ENCODE peak calls at places on chromosome 13, in five cellular contexts. G is upper lobe of left lung, Y is HCT116, T is body of pancreas, B is K562. U is an unnamed sample.

GRCh38 chr13:99000137-99000536 is 22.3 kb upstream of the DOCK9 start:
- DNase-seq in G (no peak), Y (no peak), T (no peak), B (no peak), U (no peak)

GRCh38 chr13:52933547-52934167 is 85.2 kb upstream of the PCDH8 start:
- DNase-seq in G (peak; percentile 53), Y (no peak), T (no peak), B (no peak), U (no peak)

GRCh38 chr13:50995870-50996269 is 86.3 kb downstream of the RNASEH2B start:
- DNase-seq in G (no peak), Y (no peak), T (no peak), B (no peak), U (no peak)

GRCh38 chr13:24502567-24503375 is 9.8 kb downstream of the PARP4 start:
- DNase-seq in G (no peak), Y (peak; percentile 29), T (no peak), B (peak; percentile 55), U (no peak)

GRCh38 chr13:105920375-105920774 is 615.1 kb downstream of the EFNB2 start:
- DNase-seq in G (no peak), Y (peak; percentile 78), T (no peak), B (no peak), U (no peak)

GRCh38 chr13:113420833-113421600 is 32.3 kb downstream of the ADPRHL1 start:
- DNase-seq in G (peak; percentile 76), Y (no peak), T (no peak), B (peak; percentile 40), U (no peak)

GRCh38 chr13:49046002-49046401 is 70.3 kb downstream of the FNDC3A start:
- DNase-seq in G (no peak), Y (no peak), T (no peak), B (no peak), U (no peak)

GRCh38 chr13:112807653-112808376 is 118.0 kb downstream of the ATP11A start:
- DNase-seq in G (peak; percentile 61), Y (no peak), T (no peak), B (no peak), U (no peak)

GRCh38 chr13:75931116-75931515 is 295.0 kb downstream of the LMO7 start:
- DNase-seq in G (no peak), Y (no peak), T (no peak), B (no peak), U (no peak)

GRCh38 chr13:30366083-30366482 is 56.2 kb upstream of the UBE2L5 start:
- DNase-seq in G (no peak), Y (no peak), T (no peak), B (no peak), U (no peak)

GRCh38 chr13:105050696-105051095 is 1484.8 kb downstream of the EFNB2 start:
- DNase-seq in G (no peak), Y (no peak), T (no peak), B (no peak), U (no peak)

GRCh38 chr13:104086205-104086604 is 1020.0 kb upstream of the SLC10A2 start:
- DNase-seq in G (no peak), Y (no peak), T (no peak), B (no peak), U (no peak)

GRCh38 chr13:48857576-48857975 is 118.1 kb upstream of the FNDC3A start:
- DNase-seq in G (no peak), Y (no peak), T (no peak), B (no peak), U (no peak)

GRCh38 chr13:50015750-50016149 is 506 bp downstream of the KCNRG start:
- DNase-seq in G (no peak), Y (no peak), T (no peak), B (no peak), U (no peak)

GRCh38 chr13:92954746-92955145 is 271.9 kb upstream of the GPC6 start:
- DNase-seq in G (no peak), Y (no peak), T (no peak), B (no peak), U (no peak)

GRCh38 chr13:24995225-24995804 is 100.6 kb upstream of the PABPC3 start:
- DNase-seq in G (no peak), Y (peak; percentile 77), T (peak; percentile 60), B (peak; percentile 81), U (peak; percentile 16)

GRCh38 chr13:48648446-48648845 is 5.3 kb upstream of the CYSLTR2 start:
- DNase-seq in G (no peak), Y (no peak), T (no peak), B (no peak), U (no peak)

GRCh38 chr13:114066956-114067355 is 65.5 kb downstream of the RASA3 start:
- DNase-seq in G (peak; percentile 55), Y (no peak), T (no peak), B (no peak), U (no peak)

GRCh38 chr13:100440756-100441421 is 147.7 kb downstream of the GGACT start:
- DNase-seq in G (no peak), Y (no peak), T (no peak), B (no peak), U (no peak)

GRCh38 chr13:93522486-93522885 is 295.9 kb downstream of the GPC6 start:
- DNase-seq in G (no peak), Y (no peak), T (no peak), B (no peak), U (no peak)

GRCh38 chr13:33740134-33740538 is 77.8 kb upstream of the RFC3 start:
- DNase-seq in G (no peak), Y (no peak), T (no peak), B (no peak), U (no peak)

GRCh38 chr13:26342898-26343297 is 89.0 kb downstream of the CDK8 start:
- DNase-seq in G (no peak), Y (no peak), T (no peak), B (peak; percentile 30), U (no peak)

GRCh38 chr13:113187905-113188595 is 20.4 kb downstream of the PCID2 start:
- DNase-seq in G (no peak), Y (no peak), T (no peak), B (no peak), U (no peak)

GRCh38 chr13:23159587-23160240 is 21.1 kb upstream of the SGCG start:
- DNase-seq in G (peak; percentile 80), Y (no peak), T (no peak), B (no peak), U (no peak)

GRCh38 chr13:96003304-96003703 is 49.9 kb downstream of the UGGT2 start:
- DNase-seq in G (no peak), Y (peak; percentile 7), T (no peak), B (no peak), U (no peak)

GRCh38 chr13:36074659-36075058 is 56.5 kb downstream of the DCLK1 start:
- DNase-seq in G (no peak), Y (no peak), T (no peak), B (no peak), U (no peak)

GRCh38 chr13:83816081-83816480 is 66.2 kb downstream of the SLITRK1 start:
- DNase-seq in G (no peak), Y (no peak), T (no peak), B (no peak), U (no peak)

DNA sequence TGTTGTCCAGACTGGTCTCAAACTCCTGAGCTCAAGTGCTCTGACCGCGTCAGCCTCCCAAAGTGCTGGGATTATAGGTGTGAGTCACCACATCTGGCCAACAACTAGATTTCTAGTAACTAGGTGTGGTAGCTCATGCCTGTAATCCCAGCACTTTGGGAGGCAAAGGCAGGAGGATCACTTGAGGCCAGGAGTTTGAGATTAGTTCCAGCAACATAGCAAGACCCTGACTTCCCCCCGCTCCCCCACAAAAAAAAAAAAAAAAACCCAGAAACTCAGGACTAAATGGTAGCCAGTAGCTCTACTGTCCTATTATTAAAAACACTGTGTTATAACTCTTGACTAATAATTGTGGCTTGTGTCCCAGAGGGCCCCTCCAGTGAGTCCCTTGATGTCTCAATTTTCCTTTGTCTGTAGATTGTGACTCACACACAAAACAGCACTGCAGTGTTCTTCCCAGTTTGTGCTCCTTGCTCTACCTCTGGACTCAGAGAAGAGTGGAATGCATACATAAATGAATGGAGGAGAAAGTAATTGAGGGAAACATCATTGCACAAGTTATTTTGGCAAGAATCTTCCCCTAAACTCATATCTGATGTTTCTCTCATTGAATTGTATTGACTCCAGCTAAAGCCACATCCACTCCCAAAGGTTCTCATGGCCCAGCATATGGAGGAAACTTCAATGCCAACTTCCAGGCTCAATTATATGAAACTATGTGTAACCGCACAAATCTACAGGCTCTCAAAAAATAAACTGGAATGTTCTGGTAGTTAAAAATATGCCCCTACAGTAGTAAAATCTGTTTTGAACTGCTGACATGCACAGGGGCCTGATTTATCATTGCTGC is 8.8 kb downstream of the TPT1 start:
- DNase-seq in G (no peak), Y (peak; percentile 85), T (no peak), B (peak; percentile 60), U (no peak)
- TF ChIP-seq POLR2A in G (no peak), Y (no peak), T (no peak), B (peak; percentile 45), U (no peak)

GRCh38 chr13:44158741-44159632 is 214.6 kb upstream of the SERP2 start:
- DNase-seq in G (peak; percentile 44), Y (no peak), T (no peak), B (no peak), U (peak; percentile 45)
- H3K4me1 ChIP-seq in G (peaks cover 5% of the 10 kb centered on the region), Y (no peaks in the 10 kb centered on the region), T (peaks cover 5% of the 10 kb centered on the region), B (no peaks in the 10 kb centered on the region), U (peaks cover 64% of the 10 kb centered on the region)

GRCh38 chr13:40806241-40806640 is 16.8 kb downstream of the SLC25A15 start:
- DNase-seq in G (no peak), Y (no peak), T (no peak), B (no peak), U (no peak)
- H3K36me3 ChIP-seq in G (peaks cover 43% of the 10 kb centered on the region), Y (peaks cover 14% of the 10 kb centered on the region), T (peaks cover 8% of the 10 kb centered on the region), B (peaks cover 44% of the 10 kb centered on the region), U (peaks cover 46% of the 10 kb centered on the region)

GRCh38 chr13:102395939-102396338 is 5.9 kb downstream of the FGF14 start:
- DNase-seq in G (no peak), Y (no peak), T (no peak), B (no peak), U (no peak)

GRCh38 chr13:102399791-102400618 is 1.8 kb downstream of the FGF14 start:
- DNase-seq in G (peak; percentile 84), Y (no peak), T (peak; percentile 27), B (no peak), U (no peak)

GRCh38 chr13:102395174-102395573 is 6.7 kb downstream of the FGF14 start:
- DNase-seq in G (no peak), Y (no peak), T (no peak), B (no peak), U (no peak)

GRCh38 chr13:102392810-102393209 is 9.0 kb downstream of the FGF14 start:
- DNase-seq in G (no peak), Y (no peak), T (no peak), B (no peak), U (no peak)

DNA sequence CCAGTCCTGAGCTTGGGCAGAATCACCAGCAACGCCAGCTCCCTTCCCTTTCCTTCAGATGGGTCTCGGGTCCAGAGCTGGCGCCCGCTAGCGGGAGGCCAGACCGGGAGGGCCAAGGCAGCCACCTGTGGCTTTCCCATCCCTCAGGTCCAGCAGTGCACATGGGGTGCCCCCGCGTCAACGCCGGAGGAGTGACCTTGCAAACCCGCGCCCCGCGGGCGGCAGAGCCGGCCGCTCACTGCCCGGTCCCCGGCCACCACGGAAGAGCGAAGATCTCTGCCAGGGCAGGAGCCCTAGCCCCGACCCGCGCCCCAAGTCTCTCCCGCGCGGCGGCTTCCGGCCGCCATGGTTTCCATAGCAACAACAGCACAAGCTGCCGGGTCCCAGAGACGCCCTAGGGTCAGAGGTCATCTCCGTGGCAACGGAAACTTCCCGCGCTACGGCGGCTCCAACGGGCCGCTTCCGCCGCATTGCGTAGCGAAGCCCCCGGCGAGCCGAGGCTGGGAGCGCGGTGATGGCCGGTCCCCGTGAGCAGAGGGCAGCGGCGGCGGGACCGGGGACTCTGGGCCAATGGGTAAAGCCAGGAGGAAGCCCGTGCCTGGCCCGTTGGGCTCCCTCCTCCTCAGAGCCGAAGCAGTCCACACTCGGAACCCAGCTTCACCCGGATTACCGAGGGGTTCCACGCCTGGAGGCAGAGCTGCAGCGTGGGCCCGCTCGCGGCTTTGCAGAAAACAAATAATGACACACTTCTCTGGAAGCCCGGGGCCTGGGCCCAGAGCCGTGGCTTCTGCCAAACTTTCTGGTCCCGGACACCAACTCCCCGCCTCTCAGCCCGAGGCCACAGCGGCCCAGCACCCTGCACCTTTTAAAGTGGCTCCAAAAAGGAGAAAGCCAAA is 7.4 kb downstream of the FGF14 start:
- DNase-seq in G (peak; percentile 96), Y (no peak), T (peak; percentile 97), B (peak; percentile 83), U (peak; percentile 84)
- TF ChIP-seq POLR2A in G (peak; percentile 67), Y (no peak), T (peak; percentile 79), B (no peak), U (no peak)